ENCODE peak calls at places on chromosomes 4 and X, in four cellular contexts. One of them, this sample, is unnamed.

GRCh38 chr4:167171928-167172327 is 62.4 kb downstream of the SPOCK3 start:
- DNase-seq in HepG2: no peak
- DNase-seq in GM23338: no peak
- DNase-seq in K562: no peak
- DNase-seq in this sample: no peak

GRCh38 chr4:89290727-89291126 is 16.9 kb downstream of the GPRIN3 start:
- DNase-seq in GM23338: no peak
- DNase-seq in HepG2: no peak
- DNase-seq in K562: no peak
- DNase-seq in this sample: no peak

GRCh38 chrX:12263211-12263610 is 124.9 kb downstream of the FRMPD4 start:
- DNase-seq in HepG2: no peak
- DNase-seq in K562: no peak
- DNase-seq in GM23338: no peak
- DNase-seq in this sample: no peak

GRCh38 chrX:13581554-13581953 is 12.2 kb downstream of the EGFL6 start:
- DNase-seq in GM23338: no peak
- DNase-seq in HepG2: no peak
- DNase-seq in K562: no peak
- DNase-seq in this sample: no peak

GRCh38 chrX:152663086-152663485 is 25.4 kb downstream of the GABRQ start:
- DNase-seq in HepG2: no peak
- DNase-seq in K562: no peak
- DNase-seq in GM23338: no peak
- DNase-seq in this sample: no peak

GRCh38 chr4:24055623-24056022 is 165.8 kb upstream of the PPARGC1A start:
- DNase-seq in K562: no peak
- DNase-seq in HepG2: no peak
- DNase-seq in GM23338: no peak
- DNase-seq in this sample: no peak

GRCh38 chr4:153748378-153748777 is 11.4 kb downstream of the RNF175 start:
- DNase-seq in HepG2: no peak
- DNase-seq in GM23338: no peak
- DNase-seq in K562: no peak
- DNase-seq in this sample: no peak

GRCh38 chr4:139668658-139669201 is 3.1 kb downstream of the MGST2 start:
- DNase-seq in K562: no peak
- DNase-seq in GM23338: no peak
- DNase-seq in HepG2: no peak
- DNase-seq in this sample: no peak

GRCh38 chrX:140057001-140057411 is 91.7 kb upstream of the CXorf66 start:
- DNase-seq in GM23338: peak
- DNase-seq in K562: peak
- DNase-seq in HepG2: peak
- DNase-seq in this sample: peak

GRCh38 chr4:106366026-106366425 is 2.6 kb downstream of the GIMD1 start:
- DNase-seq in HepG2: peak
- DNase-seq in K562: no peak
- DNase-seq in GM23338: no peak
- DNase-seq in this sample: no peak

GRCh38 chr4:185304944-185305690 is 90.6 kb downstream of the LRP2BP start:
- DNase-seq in GM23338: peak
- DNase-seq in K562: no peak
- DNase-seq in HepG2: peak
- DNase-seq in this sample: no peak

GRCh38 chr4:156705291-156705690 is 266.3 kb downstream of the PDGFC start:
- DNase-seq in HepG2: no peak
- DNase-seq in GM23338: no peak
- DNase-seq in K562: no peak
- DNase-seq in this sample: no peak

GRCh38 chr4:149409186-149410056 is 406.2 kb downstream of the IQCM start:
- DNase-seq in GM23338: no peak
- DNase-seq in K562: no peak
- DNase-seq in HepG2: no peak
- DNase-seq in this sample: peak

GRCh38 chr4:140150886-140151699 is 2.9 kb downstream of the MAML3 start:
- DNase-seq in K562: peak
- DNase-seq in GM23338: peak
- DNase-seq in HepG2: no peak
- DNase-seq in this sample: peak

GRCh38 chr4:7904108-7904516 is 35.5 kb downstream of the AFAP1 start:
- DNase-seq in K562: no peak
- DNase-seq in GM23338: no peak
- DNase-seq in HepG2: no peak
- DNase-seq in this sample: no peak

GRCh38 chr4:87118826-87119225 is 101.6 kb downstream of the KLHL8 start:
- DNase-seq in GM23338: peak
- DNase-seq in K562: peak
- DNase-seq in HepG2: no peak
- DNase-seq in this sample: peak

GRCh38 chr4:16176621-16177020 is 49.6 kb downstream of the TAPT1 start:
- DNase-seq in HepG2: no peak
- DNase-seq in K562: no peak
- DNase-seq in GM23338: no peak
- DNase-seq in this sample: no peak

GRCh38 chr4:150039790-150040189 is 38.5 kb upstream of the DCLK2 start:
- DNase-seq in HepG2: no peak
- DNase-seq in GM23338: peak
- DNase-seq in K562: no peak
- DNase-seq in this sample: peak

GRCh38 chrX:9829308-9830267 is 43.4 kb downstream of the SHROOM2 start:
- DNase-seq in HepG2: no peak
- DNase-seq in K562: no peak
- DNase-seq in GM23338: no peak
- DNase-seq in this sample: peak

GRCh38 chr4:150662686-150663085 is 80.7 kb downstream of the MAB21L2 start:
- DNase-seq in K562: no peak
- DNase-seq in GM23338: no peak
- DNase-seq in HepG2: no peak
- DNase-seq in this sample: no peak

GRCh38 chrX:127187095-127187494 is 367.6 kb downstream of the PRR32 start:
- DNase-seq in GM23338: no peak
- DNase-seq in HepG2: no peak
- DNase-seq in K562: no peak
- DNase-seq in this sample: peak

GRCh38 chr4:125115941-125116340 is 198.8 kb upstream of the FAT4 start:
- DNase-seq in K562: no peak
- DNase-seq in HepG2: no peak
- DNase-seq in GM23338: no peak
- DNase-seq in this sample: peak

GRCh38 chr4:19358015-19358414 is 893.7 kb upstream of the SLIT2 start:
- DNase-seq in GM23338: no peak
- DNase-seq in HepG2: no peak
- DNase-seq in K562: no peak
- DNase-seq in this sample: no peak

GRCh38 chr4:87117051-87117729 is 103.2 kb downstream of the KLHL8 start:
- DNase-seq in HepG2: peak
- DNase-seq in K562: no peak
- DNase-seq in GM23338: peak
- DNase-seq in this sample: no peak

GRCh38 chrX:72137846-72138455 is 6.2 kb upstream of the RTL5 start:
- DNase-seq in GM23338: no peak
- DNase-seq in K562: no peak
- DNase-seq in HepG2: no peak
- DNase-seq in this sample: no peak

GRCh38 chr4:62644372-62644771 is 1444.2 kb downstream of the ADGRL3 start:
- DNase-seq in HepG2: peak
- DNase-seq in K562: no peak
- DNase-seq in GM23338: peak
- DNase-seq in this sample: peak

GRCh38 chr4:48498895-48499294 is 8.8 kb downstream of the ZAR1 start:
- DNase-seq in HepG2: no peak
- DNase-seq in GM23338: peak
- DNase-seq in K562: no peak
- DNase-seq in this sample: no peak

GRCh38 chr4:40221744-40222143 is 24.9 kb downstream of the RHOH start:
- DNase-seq in GM23338: no peak
- DNase-seq in HepG2: no peak
- DNase-seq in K562: no peak
- DNase-seq in this sample: no peak

GRCh38 chr4:153759407-153760226 is at the start of gene RNF175:
- DNase-seq in GM23338: peak
- DNase-seq in HepG2: no peak
- DNase-seq in K562: no peak
- DNase-seq in this sample: no peak

GRCh38 chrX:72107320-72107719 is 24.4 kb downstream of the RTL5 start:
- DNase-seq in HepG2: no peak
- DNase-seq in GM23338: peak
- DNase-seq in K562: no peak
- DNase-seq in this sample: peak

GRCh38 chrX:6226646-6227444 is 1.8 kb downstream of the NLGN4X start:
- DNase-seq in GM23338: peak
- DNase-seq in K562: no peak
- DNase-seq in HepG2: no peak
- DNase-seq in this sample: no peak

GRCh38 chr4:5747746-5748365 is 36.9 kb downstream of the EVC start:
- DNase-seq in K562: no peak
- DNase-seq in GM23338: no peak
- DNase-seq in HepG2: no peak
- DNase-seq in this sample: no peak

GRCh38 chr4:5749568-5749967 is 38.6 kb downstream of the EVC start:
- DNase-seq in GM23338: no peak
- DNase-seq in K562: no peak
- DNase-seq in HepG2: no peak
- DNase-seq in this sample: no peak

GRCh38 chr4:5746250-5746649 is 35.2 kb downstream of the EVC start:
- DNase-seq in HepG2: no peak
- DNase-seq in K562: no peak
- DNase-seq in GM23338: no peak
- DNase-seq in this sample: no peak

GRCh38 chr4:5750052-5750950 is 39.3 kb downstream of the EVC start:
- DNase-seq in GM23338: no peak
- DNase-seq in K562: no peak
- DNase-seq in HepG2: no peak
- DNase-seq in this sample: no peak

GRCh38 chr4:5746829-5747745 is 36.1 kb downstream of the EVC start:
- DNase-seq in K562: no peak
- DNase-seq in GM23338: no peak
- DNase-seq in HepG2: no peak
- DNase-seq in this sample: no peak
- TF ChIP-seq JUNB in K562: no peak
- TF ChIP-seq JUNB in GM23338: no peak
- TF ChIP-seq JUNB in HepG2: no peak
- TF ChIP-seq JUNB in this sample: no peak

GRCh38 chr4:27149541-27150212 is 289.0 kb downstream of the STIM2 start:
- DNase-seq in K562: no peak
- DNase-seq in HepG2: no peak
- DNase-seq in GM23338: no peak
- DNase-seq in this sample: no peak
- TF ChIP-seq JUNB in K562: no peak
- TF ChIP-seq JUNB in HepG2: no peak
- TF ChIP-seq JUNB in GM23338: no peak
- TF ChIP-seq JUNB in this sample: no peak

GRCh38 chr4:145825255-145825654 is 113.4 kb downstream of the ZNF827 start:
- DNase-seq in K562: no peak
- DNase-seq in GM23338: no peak
- DNase-seq in HepG2: no peak
- DNase-seq in this sample: no peak

GRCh38 chr4:145828802-145829485 is 109.7 kb downstream of the ZNF827 start:
- DNase-seq in K562: no peak
- DNase-seq in GM23338: no peak
- DNase-seq in HepG2: no peak
- DNase-seq in this sample: no peak

GRCh38 chr4:145830699-145831098 is 107.9 kb downstream of the ZNF827 start:
- DNase-seq in K562: no peak
- DNase-seq in GM23338: no peak
- DNase-seq in HepG2: no peak
- DNase-seq in this sample: no peak

GRCh38 chr4:145827885-145828284 is 110.7 kb downstream of the ZNF827 start:
- DNase-seq in K562: no peak
- DNase-seq in GM23338: no peak
- DNase-seq in HepG2: no peak
- DNase-seq in this sample: no peak

GRCh38 chr4:145829629-145830395 is 108.8 kb downstream of the ZNF827 start:
- DNase-seq in HepG2: no peak
- DNase-seq in K562: no peak
- DNase-seq in GM23338: no peak
- DNase-seq in this sample: no peak
- TF ChIP-seq JUNB in HepG2: no peak
- TF ChIP-seq JUNB in K562: no peak
- TF ChIP-seq JUNB in GM23338: no peak
- TF ChIP-seq JUNB in this sample: no peak

GRCh38 chr4:147735413-147736301 is 3.8 kb downstream of the ARHGAP10 start:
- DNase-seq in GM23338: no peak
- DNase-seq in HepG2: no peak
- DNase-seq in K562: no peak
- DNase-seq in this sample: no peak
- TF ChIP-seq JUNB in GM23338: no peak
- TF ChIP-seq JUNB in HepG2: no peak
- TF ChIP-seq JUNB in K562: no peak
- TF ChIP-seq JUNB in this sample: no peak

GRCh38 chrX:107449490-107450175 is at the start of gene FRMPD3:
- DNase-seq in GM23338: peak
- DNase-seq in K562: no peak
- DNase-seq in HepG2: no peak
- DNase-seq in this sample: no peak
- TF ChIP-seq JUNB in GM23338: no peak
- TF ChIP-seq JUNB in K562: no peak
- TF ChIP-seq JUNB in HepG2: no peak
- TF ChIP-seq JUNB in this sample: no peak

GRCh38 chr4:21744046-21744445 is 204.5 kb downstream of the KCNIP4 start:
- DNase-seq in K562: no peak
- DNase-seq in GM23338: no peak
- DNase-seq in HepG2: no peak
- DNase-seq in this sample: no peak
- TF ChIP-seq JUNB in K562: no peak
- TF ChIP-seq JUNB in GM23338: no peak
- TF ChIP-seq JUNB in HepG2: no peak
- TF ChIP-seq JUNB in this sample: no peak

This sample was measured in A549.